ENCODE peak calls at places on chromosome 5, in eight cellular contexts. O is WERI-Rb-1, A is testis, U is PC-3, K is HepG2, M is pancreas, X is RWPE1, H is IMR-90. P is an unnamed sample.

GRCh38 chr5:41182666-41183065 is 30.7 kb downstream of the C6 start:
- DNase-seq in O (no peak), A (no peak), U (no peak), K (peak), M (no peak), X (no peak), H (no peak), P (no peak)

GRCh38 chr5:180970336-180970735 is 18.3 kb upstream of the BTNL3 start:
- DNase-seq in O (no peak), A (no peak), U (no peak), K (no peak), M (no peak), X (no peak), H (no peak), P (no peak)

GRCh38 chr5:139413963-139414362 is 10.1 kb upstream of the SPATA24 start:
- DNase-seq in O (no peak), A (no peak), U (no peak), K (no peak), M (no peak), X (no peak), H (no peak), P (no peak)

GRCh38 chr5:61229416-61229815 is 67.1 kb upstream of the SMIM15 start:
- DNase-seq in O (no peak), A (no peak), U (no peak), K (no peak), M (no peak), X (no peak), H (no peak), P (no peak)

GRCh38 chr5:78508231-78508765 is 140.3 kb downstream of the LHFPL2 start:
- DNase-seq in O (no peak), A (no peak), U (peak), K (peak), M (no peak), X (no peak), H (peak), P (no peak)

GRCh38 chr5:133888625-133888991 is 79.8 kb downstream of the C5orf15 start:
- DNase-seq in O (no peak), A (no peak), U (no peak), K (no peak), M (no peak), X (no peak), H (no peak), P (no peak)

GRCh38 chr5:166073921-166074838 is 2217.3 kb upstream of the WWC1 start:
- DNase-seq in O (no peak), A (no peak), U (no peak), K (no peak), M (no peak), X (no peak), H (no peak), P (no peak)

GRCh38 chr5:163005949-163006348 is 431.4 kb upstream of the CCNG1 start:
- DNase-seq in O (no peak), A (no peak), U (peak), K (no peak), M (no peak), X (peak), H (no peak), P (no peak)

GRCh38 chr5:38458174-38458573 is 98.3 kb downstream of the LIFR start:
- DNase-seq in O (no peak), A (no peak), U (no peak), K (no peak), M (no peak), X (no peak), H (no peak), P (no peak)

GRCh38 chr5:132675936-132676689 is 2.3 kb downstream of the IL4 start:
- DNase-seq in O (no peak), A (no peak), U (no peak), K (no peak), M (no peak), X (no peak), H (no peak), P (no peak)

GRCh38 chr5:81774359-81774758 is 23.5 kb upstream of the SSBP2 start:
- DNase-seq in O (no peak), A (no peak), U (no peak), K (no peak), M (no peak), X (no peak), H (no peak), P (no peak)

GRCh38 chr5:172235827-172236749 is 42.1 kb downstream of the EFCAB9 start:
- DNase-seq in O (no peak), A (no peak), U (no peak), K (peak), M (no peak), X (no peak), H (peak), P (no peak)

GRCh38 chr5:5369051-5369450 is 53.4 kb upstream of the ICE1 start:
- DNase-seq in O (no peak), A (no peak), U (no peak), K (no peak), M (no peak), X (no peak), H (no peak), P (no peak)

GRCh38 chr5:178431063-178431776 is 159.0 kb downstream of the COL23A1 start:
- DNase-seq in O (no peak), A (peak), U (no peak), K (no peak), M (no peak), X (no peak), H (no peak), P (peak)

GRCh38 chr5:116035123-116035522 is 2.9 kb downstream of the ARL14EPL start:
- DNase-seq in O (no peak), A (no peak), U (peak), K (no peak), M (no peak), X (no peak), H (no peak), P (no peak)

GRCh38 chr5:9733456-9733855 is 103.3 kb upstream of the TAS2R1 start:
- DNase-seq in O (no peak), A (no peak), U (no peak), K (no peak), M (no peak), X (no peak), H (peak), P (no peak)

GRCh38 chr5:88944751-88945507 is 61.9 kb upstream of the MEF2C start:
- DNase-seq in O (no peak), A (no peak), U (peak), K (no peak), M (no peak), X (no peak), H (peak), P (no peak)

GRCh38 chr5:23820764-23821471 is 313.5 kb downstream of the PRDM9 start:
- DNase-seq in O (peak), A (no peak), U (peak), K (no peak), M (no peak), X (peak), H (peak), P (no peak)

GRCh38 chr5:15737882-15738677 is 238.1 kb downstream of the FBXL7 start:
- DNase-seq in O (no peak), A (no peak), U (no peak), K (no peak), M (no peak), X (no peak), H (peak), P (no peak)

GRCh38 chr5:24347206-24347605 is 297.6 kb downstream of the CDH10 start:
- DNase-seq in O (no peak), A (no peak), U (peak), K (no peak), M (no peak), X (no peak), H (no peak), P (no peak)

GRCh38 chr5:141506381-141507155 is 17.7 kb downstream of the PCDHGC5 start:
- DNase-seq in O (no peak), A (no peak), U (no peak), K (no peak), M (no peak), X (no peak), H (no peak), P (no peak)

GRCh38 chr5:141503699-141504098 is 14.8 kb downstream of the PCDHGC5 start:
- DNase-seq in O (no peak), A (no peak), U (no peak), K (no peak), M (no peak), X (no peak), H (no peak), P (no peak)

GRCh38 chr5:141507387-141508091 is 18.7 kb downstream of the PCDHGC5 start:
- DNase-seq in O (no peak), A (peak), U (no peak), K (no peak), M (no peak), X (no peak), H (peak), P (no peak)

GRCh38 chr5:141501805-141502204 is 12.9 kb downstream of the PCDHGC5 start:
- DNase-seq in O (no peak), A (no peak), U (no peak), K (no peak), M (no peak), X (no peak), H (no peak), P (no peak)

GRCh38 chr5:141504216-141504615 is 15.3 kb downstream of the PCDHGC5 start:
- DNase-seq in O (no peak), A (no peak), U (no peak), K (no peak), M (no peak), X (no peak), H (no peak), P (no peak)
- H3K27ac ChIP-seq in O (no peak), A (no peak), U (no peak), K (no peak), M (no peak), X (no peak), H (no peak), P (peak)

DNA sequence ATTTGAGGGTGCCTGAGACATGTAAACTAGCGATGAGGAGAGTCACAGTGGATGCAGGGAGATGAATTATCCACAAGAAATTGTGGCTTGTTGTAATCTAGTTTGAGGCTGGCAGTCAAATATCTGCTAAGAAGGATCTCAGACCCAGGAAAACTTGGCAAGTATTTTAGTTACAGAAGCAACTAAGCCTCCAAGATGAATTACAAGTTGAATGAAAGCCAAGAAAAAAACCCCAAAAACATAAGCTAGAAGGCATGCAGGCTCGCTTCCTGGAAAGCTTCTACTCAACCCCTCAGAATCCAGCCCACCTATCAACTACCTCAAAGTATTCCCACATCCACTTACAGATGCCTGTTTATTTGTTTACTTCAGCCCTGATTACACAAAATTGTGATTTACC is 696.9 kb downstream of the MAT2B start:
- DNase-seq in O (no peak), A (no peak), U (no peak), K (no peak), M (no peak), X (no peak), H (peak), P (no peak)
- TF ChIP-seq CTCF in O (no peak), A (no peak), U (no peak), K (no peak), M (no peak), X (no peak), H (no peak), P (no peak)

GRCh38 chr5:99445805-99446204 is 517.0 kb upstream of the CHD1 start:
- DNase-seq in O (no peak), A (no peak), U (no peak), K (no peak), M (no peak), X (no peak), H (no peak), P (no peak)
- H3K27ac ChIP-seq in O (no peak), A (no peak), U (no peak), K (no peak), M (no peak), X (no peak), H (no peak), P (no peak)

GRCh38 chr5:149452007-149452664 is 73.0 kb upstream of the IL17B start:
- DNase-seq in O (no peak), A (no peak), U (no peak), K (peak), M (peak), X (no peak), H (peak), P (peak)

GRCh38 chr5:149455889-149456409 is 76.9 kb upstream of the IL17B start:
- DNase-seq in O (no peak), A (no peak), U (peak), K (peak), M (no peak), X (no peak), H (peak), P (no peak)

GRCh38 chr5:149453618-149454415 is 74.7 kb upstream of the IL17B start:
- DNase-seq in O (no peak), A (no peak), U (no peak), K (no peak), M (no peak), X (no peak), H (no peak), P (no peak)

GRCh38 chr5:149450199-149450598 is 71.1 kb upstream of the IL17B start:
- DNase-seq in O (no peak), A (peak), U (no peak), K (no peak), M (no peak), X (no peak), H (peak), P (peak)

DNA sequence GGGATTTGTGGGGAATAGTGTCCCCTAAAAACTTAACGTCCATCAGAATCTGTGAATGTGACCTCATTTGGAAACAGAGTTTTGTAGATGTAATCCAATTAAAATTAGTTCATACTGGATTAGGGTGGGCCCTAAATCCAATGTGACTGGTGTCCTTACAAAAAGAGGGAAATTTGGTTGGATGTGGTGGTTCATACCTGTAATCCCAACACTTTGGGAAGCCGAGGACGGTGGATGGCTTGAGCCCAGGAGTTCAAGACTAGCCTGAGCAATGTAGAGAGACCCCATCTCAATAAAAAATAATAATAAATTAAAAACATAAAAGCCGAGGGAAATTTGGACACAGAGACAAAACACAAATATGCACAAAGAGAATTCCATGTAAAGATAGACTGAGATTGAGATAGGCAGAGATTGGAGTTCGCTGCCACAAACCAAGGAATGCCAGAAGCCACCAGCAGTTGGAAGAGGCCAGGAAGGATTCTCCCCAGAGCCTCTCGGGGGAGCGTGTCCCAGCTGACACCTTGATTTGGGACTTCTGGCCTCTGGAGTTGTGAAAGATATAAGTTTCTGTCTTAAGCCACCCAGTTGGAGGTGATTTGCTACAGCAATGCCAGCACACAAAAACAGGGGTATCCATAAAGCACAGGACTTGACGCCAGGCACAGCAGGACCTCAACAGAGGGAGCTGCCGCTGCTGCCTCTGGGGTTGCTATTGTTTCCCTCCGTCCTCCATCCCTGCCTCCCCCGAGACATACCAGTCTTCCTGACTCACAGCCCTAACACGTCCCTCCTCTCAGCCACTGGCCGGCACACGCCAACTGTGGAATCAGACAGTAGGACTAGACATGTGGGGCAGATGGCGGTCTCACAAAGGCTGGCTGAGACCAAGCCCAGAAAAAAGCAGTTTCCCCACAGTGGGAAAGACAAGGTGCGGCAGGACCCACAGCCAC is 73.8 kb upstream of the IL17B start:
- DNase-seq in O (no peak), A (no peak), U (peak), K (peak), M (no peak), X (peak), H (peak), P (no peak)
- TF ChIP-seq CTCF in O (no peak), A (no peak), U (no peak), K (peak), M (no peak), X (no peak), H (peak), P (no peak)

P was measured in lung.